ENCODE peak calls at places on chromosome X, in nine cellular contexts. One of them, this sample, is unnamed.
A peak's percentile ranks its signal among the peaks of the same experiment; 100 is the strongest.

GRCh38 chrX:97311066-97311778 is 427.5 kb downstream of the RPA4 start:
- DNase-seq in lower leg skin: no peak
- DNase-seq in stomach: no peak
- DNase-seq in astrocyte of the spinal cord: no peak
- DNase-seq in mesendoderm: peak; percentile 55
- DNase-seq in CD8-positive, alpha-beta memory T cell: no peak
- DNase-seq in BJ: no peak
- DNase-seq in breast epithelium: no peak
- DNase-seq in ascending aorta: no peak
- DNase-seq in this sample: no peak

GRCh38 chrX:134369576-134369975 is 90.4 kb upstream of the HPRT1 start:
- DNase-seq in lower leg skin: no peak
- DNase-seq in CD8-positive, alpha-beta memory T cell: no peak
- DNase-seq in ascending aorta: no peak
- DNase-seq in breast epithelium: no peak
- DNase-seq in BJ: no peak
- DNase-seq in astrocyte of the spinal cord: no peak
- DNase-seq in stomach: no peak
- DNase-seq in mesendoderm: no peak
- DNase-seq in this sample: no peak

GRCh38 chrX:47618923-47619485 is 653 bp downstream of the SYN1 start:
- DNase-seq in astrocyte of the spinal cord: no peak
- DNase-seq in lower leg skin: peak; percentile 26
- DNase-seq in stomach: no peak
- DNase-seq in CD8-positive, alpha-beta memory T cell: no peak
- DNase-seq in ascending aorta: no peak
- DNase-seq in BJ: no peak
- DNase-seq in mesendoderm: no peak
- DNase-seq in breast epithelium: no peak
- DNase-seq in this sample: no peak

GRCh38 chrX:63713510-63713909 is 71.5 kb downstream of the ARHGEF9 start:
- DNase-seq in lower leg skin: no peak
- DNase-seq in stomach: no peak
- DNase-seq in BJ: peak; percentile 7
- DNase-seq in mesendoderm: peak; percentile 30
- DNase-seq in CD8-positive, alpha-beta memory T cell: no peak
- DNase-seq in breast epithelium: no peak
- DNase-seq in ascending aorta: no peak
- DNase-seq in astrocyte of the spinal cord: peak; percentile 6
- DNase-seq in this sample: no peak

GRCh38 chrX:8988456-8988855 is 45.5 kb downstream of the FAM9B start:
- DNase-seq in lower leg skin: peak; percentile 83
- DNase-seq in stomach: no peak
- DNase-seq in ascending aorta: no peak
- DNase-seq in CD8-positive, alpha-beta memory T cell: peak; percentile 33
- DNase-seq in breast epithelium: peak; percentile 28
- DNase-seq in mesendoderm: no peak
- DNase-seq in BJ: peak; percentile 19
- DNase-seq in astrocyte of the spinal cord: peak; percentile 9
- DNase-seq in this sample: no peak

GRCh38 chrX:134734343-134735001 is 76.2 kb upstream of the PLAC1 start:
- DNase-seq in lower leg skin: no peak
- DNase-seq in astrocyte of the spinal cord: peak; percentile 65
- DNase-seq in BJ: peak; percentile 50
- DNase-seq in ascending aorta: no peak
- DNase-seq in mesendoderm: no peak
- DNase-seq in CD8-positive, alpha-beta memory T cell: no peak
- DNase-seq in breast epithelium: no peak
- DNase-seq in stomach: no peak
- DNase-seq in this sample: no peak

GRCh38 chrX:49205443-49205842 is 5.5 kb upstream of the SYP start:
- DNase-seq in ascending aorta: no peak
- DNase-seq in mesendoderm: no peak
- DNase-seq in stomach: no peak
- DNase-seq in CD8-positive, alpha-beta memory T cell: no peak
- DNase-seq in breast epithelium: no peak
- DNase-seq in lower leg skin: no peak
- DNase-seq in BJ: no peak
- DNase-seq in astrocyte of the spinal cord: no peak
- DNase-seq in this sample: no peak

GRCh38 chrX:1466232-1466661 is 13.5 kb upstream of the ASMTL start:
- DNase-seq in ascending aorta: peak; percentile 50
- DNase-seq in stomach: peak; percentile 24
- DNase-seq in breast epithelium: peak; percentile 9
- DNase-seq in astrocyte of the spinal cord: no peak
- DNase-seq in mesendoderm: no peak
- DNase-seq in CD8-positive, alpha-beta memory T cell: no peak
- DNase-seq in BJ: no peak
- DNase-seq in lower leg skin: peak; percentile 82
- DNase-seq in this sample: no peak

DNA sequence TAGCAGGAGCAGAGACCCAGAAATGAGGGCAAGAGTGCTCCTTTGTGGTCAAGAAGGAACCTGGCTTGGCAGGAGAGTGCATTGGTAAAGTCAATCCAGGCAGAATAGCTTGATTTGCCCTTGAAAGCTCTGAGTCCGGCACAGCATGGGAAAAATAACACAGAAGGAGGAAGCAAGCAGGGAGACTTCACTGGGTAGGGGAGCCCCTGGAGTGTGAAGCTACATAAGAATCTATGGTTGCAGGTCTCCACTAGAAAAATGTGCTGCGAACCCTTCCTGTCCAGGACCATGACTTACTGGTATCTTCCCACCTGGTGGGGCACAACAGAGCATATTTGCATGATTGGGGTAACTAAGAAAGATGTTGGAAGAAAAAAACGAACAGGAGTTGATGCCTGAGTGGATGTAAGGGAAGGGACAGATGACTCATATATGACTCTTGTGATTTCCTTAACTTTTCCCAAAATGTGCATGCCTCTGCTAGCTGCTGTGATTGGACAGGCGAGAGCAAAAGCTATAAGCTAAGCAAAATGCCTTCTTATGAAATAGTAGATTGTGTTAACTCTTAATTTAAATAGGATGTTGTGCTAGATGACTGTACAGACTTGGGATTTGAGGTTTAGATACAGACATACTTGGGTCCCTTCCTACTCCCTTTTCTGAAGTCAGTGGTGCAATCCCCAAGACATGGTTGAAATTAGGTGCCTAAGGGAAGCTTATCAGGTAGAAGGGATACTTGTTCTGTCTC is 3.3 kb downstream of the IL13RA1 start:
- DNase-seq in breast epithelium: no peak
- DNase-seq in astrocyte of the spinal cord: peak; percentile 65
- DNase-seq in stomach: no peak
- DNase-seq in BJ: no peak
- DNase-seq in CD8-positive, alpha-beta memory T cell: no peak
- DNase-seq in ascending aorta: no peak
- DNase-seq in lower leg skin: no peak
- DNase-seq in mesendoderm: peak; percentile 8
- DNase-seq in this sample: no peak
- H3K4me3 ChIP-seq in breast epithelium: no peak overlapping the region
- H3K4me3 ChIP-seq in astrocyte of the spinal cord: no peak overlapping the region
- H3K4me3 ChIP-seq in stomach: peak overlapping the region; percentile 4
- H3K4me3 ChIP-seq in BJ: no peak overlapping the region
- H3K4me3 ChIP-seq in CD8-positive, alpha-beta memory T cell: no peak overlapping the region
- H3K4me3 ChIP-seq in ascending aorta: no peak overlapping the region
- H3K4me3 ChIP-seq in lower leg skin: no peak overlapping the region
- H3K4me3 ChIP-seq in mesendoderm: no peak overlapping the region
- H3K4me3 ChIP-seq in this sample: no peak overlapping the region

GRCh38 chrX:40105791-40106676 is 8.3 kb upstream of the BCOR start:
- DNase-seq in lower leg skin: peak; percentile 93
- DNase-seq in CD8-positive, alpha-beta memory T cell: peak; percentile 63
- DNase-seq in astrocyte of the spinal cord: no peak
- DNase-seq in breast epithelium: no peak
- DNase-seq in mesendoderm: peak; percentile 54
- DNase-seq in BJ: no peak
- DNase-seq in stomach: peak; percentile 77
- DNase-seq in ascending aorta: no peak
- DNase-seq in this sample: peak; percentile 67

GRCh38 chrX:40107291-40108083 is 9.7 kb upstream of the BCOR start:
- DNase-seq in breast epithelium: no peak
- DNase-seq in BJ: no peak
- DNase-seq in ascending aorta: no peak
- DNase-seq in stomach: peak; percentile 71
- DNase-seq in astrocyte of the spinal cord: no peak
- DNase-seq in CD8-positive, alpha-beta memory T cell: no peak
- DNase-seq in mesendoderm: peak; percentile 84
- DNase-seq in lower leg skin: peak; percentile 94
- DNase-seq in this sample: no peak

GRCh38 chrX:40105016-40105790 is 7.4 kb upstream of the BCOR start:
- DNase-seq in stomach: no peak
- DNase-seq in lower leg skin: no peak
- DNase-seq in CD8-positive, alpha-beta memory T cell: no peak
- DNase-seq in ascending aorta: no peak
- DNase-seq in astrocyte of the spinal cord: no peak
- DNase-seq in breast epithelium: no peak
- DNase-seq in mesendoderm: peak; percentile 57
- DNase-seq in BJ: no peak
- DNase-seq in this sample: no peak

GRCh38 chrX:40108084-40108958 is 10.6 kb upstream of the BCOR start:
- DNase-seq in ascending aorta: no peak
- DNase-seq in stomach: peak; percentile 68
- DNase-seq in BJ: no peak
- DNase-seq in mesendoderm: peak; percentile 73
- DNase-seq in breast epithelium: no peak
- DNase-seq in CD8-positive, alpha-beta memory T cell: no peak
- DNase-seq in astrocyte of the spinal cord: peak; percentile 62
- DNase-seq in lower leg skin: peak; percentile 93
- DNase-seq in this sample: no peak

DNA sequence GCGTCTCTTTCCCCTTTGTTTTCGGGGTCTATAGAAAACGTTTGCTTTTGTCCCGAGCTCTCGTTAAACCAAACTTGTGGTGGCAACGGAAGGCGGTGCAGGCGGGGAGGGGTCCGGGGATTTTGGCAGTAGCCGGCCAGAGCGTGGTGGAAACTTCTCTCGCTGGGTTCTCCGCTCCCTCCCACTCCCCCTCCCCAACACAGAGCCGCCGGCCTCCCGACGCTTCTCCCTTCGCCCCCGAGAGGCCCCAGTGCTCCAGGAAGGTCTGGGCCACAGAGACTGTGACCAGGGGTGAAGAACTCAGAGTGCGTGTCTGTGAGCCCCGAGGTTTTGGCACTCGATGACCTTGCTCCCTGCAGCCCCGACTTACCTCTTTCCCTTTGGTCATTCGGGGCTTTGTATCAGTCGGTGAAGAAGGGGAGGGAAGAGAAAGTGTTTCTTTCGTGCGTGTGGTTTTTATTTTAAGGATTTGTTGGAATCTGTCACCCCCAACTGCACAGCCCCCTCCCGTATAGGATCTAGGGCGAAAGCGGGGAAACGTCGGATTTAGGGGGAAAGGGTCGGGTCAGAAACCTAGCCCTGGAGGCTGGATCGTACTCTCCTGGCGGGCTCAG is 9.0 kb upstream of the BCOR start:
- DNase-seq in astrocyte of the spinal cord: no peak
- DNase-seq in ascending aorta: no peak
- DNase-seq in BJ: no peak
- DNase-seq in stomach: no peak
- DNase-seq in mesendoderm: peak; percentile 86
- DNase-seq in breast epithelium: no peak
- DNase-seq in CD8-positive, alpha-beta memory T cell: no peak
- DNase-seq in lower leg skin: no peak
- DNase-seq in this sample: no peak
- H3K4me3 ChIP-seq in astrocyte of the spinal cord: peak overlapping the region; percentile 39
- H3K4me3 ChIP-seq in ascending aorta: peak overlapping the region; percentile 68
- H3K4me3 ChIP-seq in BJ: peak overlapping the region; percentile 42
- H3K4me3 ChIP-seq in stomach: peak overlapping the region; percentile 46
- H3K4me3 ChIP-seq in mesendoderm: no peak overlapping the region
- H3K4me3 ChIP-seq in breast epithelium: peak overlapping the region; percentile 50
- H3K4me3 ChIP-seq in CD8-positive, alpha-beta memory T cell: peak overlapping the region; percentile 43
- H3K4me3 ChIP-seq in lower leg skin: no peak overlapping the region
- H3K4me3 ChIP-seq in this sample: peak overlapping the region; percentile 42

GRCh38 chrX:153685751-153686676 is 1.7 kb upstream of the SLC6A8 start:
- DNase-seq in CD8-positive, alpha-beta memory T cell: no peak
- DNase-seq in ascending aorta: no peak
- DNase-seq in stomach: no peak
- DNase-seq in mesendoderm: no peak
- DNase-seq in breast epithelium: no peak
- DNase-seq in lower leg skin: no peak
- DNase-seq in astrocyte of the spinal cord: no peak
- DNase-seq in BJ: no peak
- DNase-seq in this sample: no peak

GRCh38 chrX:153688900-153689590 is 1.3 kb downstream of the SLC6A8 start:
- DNase-seq in BJ: no peak
- DNase-seq in mesendoderm: no peak
- DNase-seq in ascending aorta: no peak
- DNase-seq in stomach: peak; percentile 57
- DNase-seq in breast epithelium: peak; percentile 50
- DNase-seq in astrocyte of the spinal cord: peak; percentile 27
- DNase-seq in lower leg skin: no peak
- DNase-seq in CD8-positive, alpha-beta memory T cell: no peak
- DNase-seq in this sample: peak; percentile 67

GRCh38 chrX:153688071-153688470 is 345 bp downstream of the SLC6A8 start:
- DNase-seq in stomach: no peak
- DNase-seq in mesendoderm: no peak
- DNase-seq in lower leg skin: no peak
- DNase-seq in CD8-positive, alpha-beta memory T cell: no peak
- DNase-seq in ascending aorta: no peak
- DNase-seq in BJ: no peak
- DNase-seq in astrocyte of the spinal cord: no peak
- DNase-seq in breast epithelium: no peak
- DNase-seq in this sample: no peak

GRCh38 chrX:153688534-153688899 is 791 bp downstream of the SLC6A8 start:
- DNase-seq in lower leg skin: no peak
- DNase-seq in mesendoderm: no peak
- DNase-seq in ascending aorta: no peak
- DNase-seq in astrocyte of the spinal cord: no peak
- DNase-seq in BJ: no peak
- DNase-seq in stomach: no peak
- DNase-seq in CD8-positive, alpha-beta memory T cell: no peak
- DNase-seq in breast epithelium: no peak
- DNase-seq in this sample: no peak

DNA sequence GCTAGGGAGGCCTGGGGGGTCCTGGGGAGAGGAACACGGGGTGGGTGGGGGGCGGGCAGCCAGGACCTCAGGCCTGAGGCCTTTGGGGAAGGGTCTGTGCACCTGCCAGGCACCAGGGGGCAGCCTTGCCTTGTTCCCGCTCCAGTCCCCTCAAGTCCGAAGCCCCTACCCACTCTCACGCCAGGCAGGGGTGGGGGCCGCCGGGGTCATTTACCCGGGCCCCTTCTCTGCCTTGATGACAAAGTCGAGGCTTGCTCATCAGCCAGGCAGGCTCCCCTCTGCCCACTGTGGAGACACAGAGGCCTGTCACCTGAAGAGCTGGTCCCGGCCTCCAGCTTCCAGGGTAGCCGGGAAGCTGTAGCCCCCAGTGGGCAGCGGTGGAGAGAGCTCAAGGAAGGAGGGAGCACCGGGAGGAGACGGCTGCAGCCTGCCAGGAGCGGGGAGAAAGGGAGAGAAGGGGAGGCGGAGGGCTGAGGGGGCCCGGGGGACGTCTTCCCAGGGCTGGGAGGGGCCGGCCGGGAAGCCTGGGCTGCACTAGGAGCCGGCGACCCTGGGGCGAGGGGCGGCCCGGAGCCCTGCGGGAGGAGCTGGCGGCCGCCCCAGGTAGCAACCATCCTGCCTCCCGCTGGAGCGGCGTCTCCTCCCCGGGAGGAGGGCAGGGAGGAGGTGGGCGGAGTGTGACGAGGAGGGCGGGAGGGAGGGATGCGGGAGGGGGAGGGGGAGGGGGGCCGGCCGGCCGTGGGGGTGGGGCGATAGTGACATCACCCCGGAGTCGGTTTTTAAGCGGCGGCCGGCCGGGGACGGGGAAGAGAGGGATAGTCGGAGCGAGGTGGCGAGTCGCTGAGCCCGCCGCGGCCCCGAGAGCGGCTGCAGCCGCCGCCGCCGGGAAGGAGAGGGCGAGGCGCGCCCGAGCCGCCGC is at the start of gene SLC6A8:
- DNase-seq in breast epithelium: peak; percentile 58
- DNase-seq in lower leg skin: peak; percentile 92
- DNase-seq in CD8-positive, alpha-beta memory T cell: peak; percentile 19
- DNase-seq in ascending aorta: peak; percentile 76
- DNase-seq in mesendoderm: peak; percentile 78
- DNase-seq in stomach: peak; percentile 74
- DNase-seq in BJ: no peak
- DNase-seq in astrocyte of the spinal cord: peak; percentile 41
- DNase-seq in this sample: peak; percentile 83
- H3K4me3 ChIP-seq in breast epithelium: peak within 1 kb of the TSS; percentile 31
- H3K4me3 ChIP-seq in lower leg skin: peak within 1 kb of the TSS; percentile 20
- H3K4me3 ChIP-seq in CD8-positive, alpha-beta memory T cell: no peak within 1 kb of the TSS
- H3K4me3 ChIP-seq in ascending aorta: peak within 1 kb of the TSS; percentile 53
- H3K4me3 ChIP-seq in mesendoderm: peak within 1 kb of the TSS; percentile 35
- H3K4me3 ChIP-seq in stomach: peak within 1 kb of the TSS; percentile 45
- H3K4me3 ChIP-seq in BJ: peak within 1 kb of the TSS; percentile 45
- H3K4me3 ChIP-seq in astrocyte of the spinal cord: peak within 1 kb of the TSS; percentile 30
- H3K4me3 ChIP-seq in this sample: peak within 1 kb of the TSS; percentile 62

GRCh38 chrX:120016068-120016441 is 61.4 kb downstream of the RHOXF2B start:
- DNase-seq in ascending aorta: no peak
- DNase-seq in breast epithelium: no peak
- DNase-seq in astrocyte of the spinal cord: no peak
- DNase-seq in stomach: no peak
- DNase-seq in CD8-positive, alpha-beta memory T cell: no peak
- DNase-seq in lower leg skin: no peak
- DNase-seq in mesendoderm: no peak
- DNase-seq in BJ: no peak
- DNase-seq in this sample: no peak
- H3K4me3 ChIP-seq in ascending aorta: no peak overlapping the region
- H3K4me3 ChIP-seq in breast epithelium: no peak overlapping the region
- H3K4me3 ChIP-seq in astrocyte of the spinal cord: no peak overlapping the region
- H3K4me3 ChIP-seq in stomach: peak overlapping the region; percentile 25
- H3K4me3 ChIP-seq in CD8-positive, alpha-beta memory T cell: no peak overlapping the region
- H3K4me3 ChIP-seq in lower leg skin: no peak overlapping the region
- H3K4me3 ChIP-seq in mesendoderm: no peak overlapping the region
- H3K4me3 ChIP-seq in BJ: no peak overlapping the region
- H3K4me3 ChIP-seq in this sample: no peak overlapping the region

This sample was measured in dorsolateral prefrontal cortex.